ENCODE peak calls at places on chromosome 15, in six cellular contexts. G is activated T-cell treated with anti-CD3 and anti-CD28 coated beads for 1 hour, P is HS-5, I is NCI-H1417 treated with DMSO at 0.1 percent for 48 hours, M is nucleus accumbens, N is NCI-H1092 treated with DMSO at 0.1 percent for 48 hours. O is an unnamed sample.

GRCh38 chr15:48066456-48066855 is 54.3 kb upstream of the SLC24A5 start:
- DNase-seq in G (no peak), M (no peak), P (no peak), I (no peak), N (no peak), O (no peak)

GRCh38 chr15:90956551-90957104 is 1.9 kb downstream of the RCCD1 start:
- DNase-seq in N (peak), G (peak), M (peak), I (peak), P (no peak), O (peak)

GRCh38 chr15:45023659-45024320 is 795 bp downstream of the SORD start:
- DNase-seq in G (no peak), P (no peak), M (no peak), N (no peak), I (no peak), O (no peak)

GRCh38 chr15:47573673-47574072 is 143.6 kb upstream of the SEMA6D start:
- DNase-seq in N (no peak), P (no peak), G (no peak), M (no peak), I (no peak), O (no peak)

GRCh38 chr15:82044373-82045178 is 1.2 kb downstream of the MEX3B start:
- DNase-seq in M (no peak), G (no peak), I (no peak), N (no peak), P (peak), O (peak)

GRCh38 chr15:45604321-45604720 is 17.1 kb downstream of the BLOC1S6 start:
- DNase-seq in I (no peak), N (no peak), P (no peak), M (no peak), G (no peak), O (no peak)

GRCh38 chr15:31328999-31329639 is 2.5 kb downstream of the KLF13 start:
- DNase-seq in G (no peak), M (no peak), I (no peak), N (no peak), P (no peak), O (no peak)

GRCh38 chr15:42102646-42103235 is 8.4 kb upstream of the PLA2G4D start:
- DNase-seq in G (no peak), P (peak), M (no peak), N (no peak), I (no peak), O (no peak)

GRCh38 chr15:27768731-27769510 is 330.2 kb downstream of the OCA2 start:
- DNase-seq in M (no peak), N (no peak), G (no peak), P (no peak), I (no peak), O (no peak)